ENCODE peak calls at places on chromosomes 2 and 18, in seven cellular contexts. A is GM12892, B is SK-N-SH, H is K562, S is HepG2, U is GM12878, P is H1. D is an unnamed sample.

GRCh38 chr2:43054367-43054766 is 172.0 kb downstream of the ZFP36L2 start:
- DNase-seq in A (no peak), B (peak; percentile 80), H (peak; percentile 58), S (no peak), U (no peak), P (no peak), D (no peak)

GRCh38 chr18:36314754-36315153 is 17.2 kb downstream of the FHOD3 start:
- DNase-seq in A (no peak), B (no peak), H (no peak), S (no peak), U (no peak), P (no peak), D (no peak)

GRCh38 chr2:186325827-186326535 is 160.1 kb upstream of the ZC3H15 start:
- DNase-seq in A (no peak), B (no peak), H (no peak), S (no peak), U (no peak), P (no peak), D (no peak)

GRCh38 chr2:124080281-124081153 is 55.4 kb downstream of the CNTNAP5 start:
- DNase-seq in A (no peak), B (no peak), H (no peak), S (no peak), U (no peak), P (no peak), D (no peak)

GRCh38 chr18:7890078-7890477 is 323.0 kb downstream of the PTPRM start:
- DNase-seq in A (no peak), B (no peak), H (no peak), S (no peak), U (no peak), P (no peak), D (no peak)

GRCh38 chr2:65402780-65403528 is 29.4 kb downstream of the SPRED2 start:
- DNase-seq in A (no peak), B (no peak), H (no peak), S (no peak), U (no peak), P (no peak), D (no peak)

GRCh38 chr2:70561893-70562292 is 8.3 kb upstream of the TGFA start:
- DNase-seq in A (no peak), B (no peak), H (no peak), S (no peak), U (no peak), P (no peak), D (no peak)

GRCh38 chr18:56637897-56638231 is 528 bp downstream of the TXNL1 start:
- DNase-seq in A (no peak), B (no peak), H (no peak), S (no peak), U (no peak), P (no peak), D (no peak)

GRCh38 chr2:223503746-223504145 is 98.4 kb downstream of the SCG2 start:
- DNase-seq in A (no peak), B (no peak), H (no peak), S (no peak), U (no peak), P (no peak), D (no peak)

GRCh38 chr2:68060652-68061051 is 2.2 kb downstream of the C1D start:
- DNase-seq in A (no peak), B (no peak), H (no peak), S (no peak), U (no peak), P (no peak), D (no peak)

GRCh38 chr18:12308386-12309100 is 502 bp downstream of the TUBB6 start:
- DNase-seq in A (peak; percentile 60), B (peak; percentile 76), H (peak; percentile 89), S (peak; percentile 29), U (no peak), P (no peak), D (peak; percentile 62)

GRCh38 chr2:9782197-9782719 is 61.0 kb upstream of the TAF1B start:
- DNase-seq in A (no peak), B (no peak), H (no peak), S (no peak), U (no peak), P (no peak), D (no peak)

GRCh38 chr2:169119117-169119770 is 49.9 kb downstream of the DHRS9 start:
- DNase-seq in A (no peak), B (no peak), H (no peak), S (no peak), U (no peak), P (no peak), D (no peak)

GRCh38 chr2:183505911-183506310 is 381.7 kb downstream of the NUP35 start:
- DNase-seq in A (no peak), B (no peak), H (no peak), S (no peak), U (no peak), P (no peak), D (peak; percentile 6)

GRCh38 chr2:170335351-170335750 is 157.4 kb downstream of the MYO3B start:
- DNase-seq in A (no peak), B (no peak), H (no peak), S (no peak), U (no peak), P (no peak), D (no peak)

GRCh38 chr18:2111456-2111855 is 459.8 kb downstream of the METTL4 start:
- DNase-seq in A (no peak), B (no peak), H (no peak), S (no peak), U (no peak), P (no peak), D (no peak)

GRCh38 chr2:206858972-206859739 is 80.2 kb upstream of the CPO start:
- DNase-seq in A (no peak), B (no peak), H (no peak), S (no peak), U (no peak), P (no peak), D (no peak)

GRCh38 chr2:217798743-217799552 is 203.8 kb downstream of the TNS1 start:
- DNase-seq in A (peak; percentile 4), B (no peak), H (no peak), S (no peak), U (no peak), P (no peak), D (peak; percentile 59)

GRCh38 chr2:2389215-2389614 is 58.1 kb upstream of the MYT1L start:
- DNase-seq in A (no peak), B (no peak), H (no peak), S (no peak), U (no peak), P (no peak), D (no peak)

GRCh38 chr2:128646091-128646490 is 327.4 kb upstream of the HS6ST1 start:
- DNase-seq in A (no peak), B (no peak), H (no peak), S (no peak), U (no peak), P (no peak), D (no peak)

GRCh38 chr2:38105911-38106310 is 30.0 kb upstream of the CYP1B1 start:
- DNase-seq in A (no peak), B (peak; percentile 77), H (no peak), S (no peak), U (no peak), P (no peak), D (no peak)

GRCh38 chr2:170843656-170844055 is 27.0 kb downstream of the GAD1 start:
- DNase-seq in A (no peak), B (no peak), H (no peak), S (no peak), U (no peak), P (no peak), D (no peak)

DNA sequence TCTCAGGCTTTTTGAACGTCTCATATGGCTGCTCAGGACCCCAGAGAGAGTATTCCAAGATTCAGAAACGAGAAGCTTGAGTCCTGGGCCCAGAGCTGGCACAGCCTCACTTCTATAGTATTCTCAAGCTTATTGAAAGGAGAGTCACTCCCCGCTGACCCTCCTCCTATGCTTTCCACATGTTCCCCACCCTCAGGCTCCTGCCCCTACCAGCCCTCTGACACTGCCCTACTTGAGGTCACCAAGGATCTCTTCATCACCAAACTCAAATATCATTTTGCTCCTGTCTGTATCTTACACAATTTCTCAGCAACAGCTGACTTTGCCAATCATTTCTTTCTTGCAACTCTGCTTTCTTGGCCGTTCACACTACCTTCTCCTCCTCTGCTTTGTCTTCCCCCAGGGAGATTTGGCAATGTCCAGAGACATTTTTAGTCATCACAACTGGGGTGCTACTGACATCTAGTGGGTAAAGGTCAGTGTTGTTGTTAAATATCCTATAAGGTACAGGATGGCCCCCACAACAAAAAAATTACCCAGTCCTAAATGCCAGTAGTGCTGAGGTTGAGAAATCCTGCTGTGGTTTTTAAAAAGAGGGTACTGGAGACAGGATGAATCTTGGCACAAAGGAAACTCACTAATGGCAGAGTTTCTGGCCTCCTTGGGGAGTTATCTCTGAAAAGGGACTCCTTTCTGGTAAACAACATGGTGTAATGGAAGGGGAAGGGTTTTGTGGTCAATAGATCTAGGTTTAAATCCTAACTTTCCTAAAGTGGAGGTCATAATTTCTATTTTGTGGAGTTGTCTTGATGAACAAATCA is 26.9 kb upstream of the INSIG2 start:
- DNase-seq in A (no peak), B (peak; percentile 2), H (no peak), S (peak; percentile 52), U (peak; percentile 57), P (no peak), D (no peak)
- TF ChIP-seq TAF1 in A (no peak), B (no peak), H (no peak), S (no peak), U (no peak), P (no peak), D (no peak)

DNA sequence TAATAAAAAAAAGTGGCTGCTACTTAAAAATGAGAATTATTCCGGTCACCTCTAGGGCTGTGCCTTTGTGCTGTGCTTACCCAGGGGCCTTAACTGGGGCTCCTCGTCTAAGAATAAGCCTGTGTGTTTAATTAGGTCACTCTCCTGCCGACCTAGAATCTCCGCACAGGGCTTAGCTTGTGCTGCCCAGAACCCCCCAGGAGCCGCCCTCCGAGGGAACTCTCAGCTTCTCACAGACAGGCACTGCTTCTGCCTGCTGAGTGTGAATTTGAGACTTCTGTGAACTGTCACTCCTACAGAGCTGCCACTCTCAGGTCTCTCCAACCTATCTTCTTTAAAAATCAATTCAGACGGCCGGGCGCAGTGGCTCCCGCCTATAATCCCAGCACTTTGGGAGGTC is 11.9 kb upstream of the NT5DC4 start:
- DNase-seq in A (no peak), B (no peak), H (no peak), S (no peak), U (no peak), P (no peak), D (no peak)
- TF ChIP-seq TAF1 in A (no peak), B (no peak), H (no peak), S (no peak), U (no peak), P (no peak), D (no peak)

DNA sequence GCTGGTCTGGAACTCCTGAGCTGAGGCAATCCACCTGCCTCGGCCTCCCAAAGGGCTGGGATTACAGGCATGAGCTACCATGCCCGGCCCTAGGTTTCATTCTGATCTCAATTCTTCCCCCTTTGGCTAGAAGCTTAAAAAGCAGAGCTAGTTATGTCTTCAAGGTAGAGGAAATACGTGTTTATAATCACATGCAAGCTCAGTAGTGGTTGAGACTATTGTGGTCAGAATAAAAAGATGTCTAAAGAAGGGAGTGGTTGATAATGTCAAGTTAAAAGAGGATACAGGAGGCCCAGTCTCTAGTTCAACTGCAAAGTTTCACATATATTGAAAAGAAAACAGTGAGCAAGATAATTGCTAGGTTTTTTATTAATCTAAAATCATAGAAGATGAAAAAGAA is 807.8 kb upstream of the ACVR2A start:
- DNase-seq in A (no peak), B (no peak), H (no peak), S (no peak), U (no peak), P (no peak), D (no peak)
- TF ChIP-seq TAF1 in A (no peak), B (no peak), H (no peak), S (no peak), U (no peak), P (no peak), D (no peak)

GRCh38 chr2:240130393-240131195 is 5.5 kb downstream of the COPS9 start:
- DNase-seq in A (no peak), B (no peak), H (no peak), S (no peak), U (no peak), P (no peak), D (no peak)
- TF ChIP-seq TAF1 in A (no peak), B (no peak), H (no peak), S (no peak), U (no peak), P (no peak), D (no peak)